ENCODE peak calls at places on chromosome 13, in four cellular contexts. N, Z, L and U are unnamed samples.
A peak's percentile ranks its signal among the peaks of the same experiment; 100 is the strongest.

GRCh38 chr13:80408270-80408669 is 67.3 kb upstream of the SPRY2 start:
- DNase-seq in N (no peak), Z (no peak), L (no peak), U (no peak)

GRCh38 chr13:110047511-110047910 is 259.4 kb downstream of the COL4A1 start:
- DNase-seq in N (peak; percentile 99), Z (peak; percentile 30), L (peak; percentile 81), U (peak; percentile 92)

GRCh38 chr13:33279898-33280549 is 5.5 kb downstream of the STARD13 start:
- DNase-seq in N (peak; percentile 86), Z (no peak), L (no peak), U (no peak)

GRCh38 chr13:47826481-47826880 is 174.6 kb downstream of the SUCLA2 start:
- DNase-seq in N (peak; percentile 17), Z (no peak), L (no peak), U (no peak)

GRCh38 chr13:49303533-49304252 is 56.0 kb downstream of the CDADC1 start:
- DNase-seq in N (no peak), Z (peak; percentile 94), L (no peak), U (no peak)

GRCh38 chr13:99765869-99766268 is 205.7 kb downstream of the ZIC5 start:
- DNase-seq in N (no peak), Z (no peak), L (no peak), U (no peak)

GRCh38 chr13:44726214-44726613 is 150.1 kb upstream of the TSC22D1 start:
- DNase-seq in N (peak; percentile 55), Z (no peak), L (no peak), U (no peak)

GRCh38 chr13:29319451-29319850 is 276.0 kb downstream of the SLC7A1 start:
- DNase-seq in N (no peak), Z (no peak), L (no peak), U (no peak)

GRCh38 chr13:70714993-70715392 is 606.7 kb upstream of the KLHL1 start:
- DNase-seq in N (no peak), Z (no peak), L (no peak), U (no peak)

GRCh38 chr13:94305463-94305862 is 174.0 kb downstream of the DCT start:
- DNase-seq in N (peak; percentile 87), Z (no peak), L (no peak), U (peak; percentile 72)

GRCh38 chr13:66508153-66508909 is 721.8 kb downstream of the PCDH9 start:
- DNase-seq in N (peak; percentile 76), Z (no peak), L (no peak), U (no peak)

GRCh38 chr13:40682449-40683240 is 16.2 kb upstream of the FOXO1 start:
- DNase-seq in N (peak; percentile 39), Z (no peak), L (no peak), U (no peak)

GRCh38 chr13:50678464-50679162 is 164.9 kb downstream of the DLEU7 start:
- DNase-seq in N (peak; percentile 99), Z (peak; percentile 43), L (no peak), U (peak; percentile 33)

GRCh38 chr13:53885997-53886396 is 857.4 kb downstream of the OLFM4 start:
- DNase-seq in N (no peak), Z (no peak), L (no peak), U (no peak)

GRCh38 chr13:54928071-54928470 is 1899.5 kb downstream of the OLFM4 start:
- DNase-seq in N (no peak), Z (no peak), L (no peak), U (no peak)

GRCh38 chr13:28622286-28622685 is 36.6 kb upstream of the POMP start:
- DNase-seq in N (no peak), Z (peak; percentile 57), L (peak; percentile 58), U (no peak)

GRCh38 chr13:110116072-110116487 is 190.9 kb downstream of the COL4A1 start:
- DNase-seq in N (no peak), Z (peak; percentile 81), L (peak; percentile 79), U (no peak)

GRCh38 chr13:51000576-51001260 is 91.1 kb downstream of the RNASEH2B start:
- DNase-seq in N (peak; percentile 80), Z (no peak), L (no peak), U (peak; percentile 86)

GRCh38 chr13:74217816-74218215 is 83.6 kb upstream of the KLF12 start:
- DNase-seq in N (peak; percentile 91), Z (no peak), L (no peak), U (no peak)

GRCh38 chr13:95485045-95485517 is 67.4 kb upstream of the CLDN10 start:
- DNase-seq in N (peak; percentile 58), Z (no peak), L (no peak), U (peak; percentile 19)

GRCh38 chr13:74036373-74036772 is 97.8 kb downstream of the KLF12 start:
- DNase-seq in N (no peak), Z (no peak), L (no peak), U (no peak)

GRCh38 chr13:28494861-28495585 is at the start of gene FLT1:
- DNase-seq in N (peak; percentile 32), Z (peak; percentile 47), L (peak; percentile 73), U (no peak)

DNA sequence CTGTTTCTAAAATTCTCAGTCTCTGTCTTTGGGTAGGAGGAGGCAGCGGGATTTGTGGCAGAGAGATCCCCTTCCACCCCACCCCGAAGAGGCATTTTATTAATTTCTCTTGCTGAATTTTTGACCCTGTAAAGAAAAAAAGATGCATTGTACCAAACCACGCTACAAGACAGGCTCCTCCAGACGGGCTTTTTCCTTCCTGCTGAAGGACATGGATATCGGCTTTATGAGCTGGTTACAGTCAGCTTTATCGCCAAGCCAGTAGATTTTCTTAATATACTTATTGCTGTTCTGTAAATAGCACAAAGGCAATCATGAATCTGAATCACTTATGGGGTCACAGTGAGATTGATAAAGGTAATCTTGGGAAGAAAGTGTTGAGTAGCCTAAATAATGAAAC is 24.5 kb downstream of the MBNL2 start:
- DNase-seq in N (no peak), Z (no peak), L (no peak), U (no peak)
- H3K4me3 ChIP-seq in N (peak overlapping the region; percentile 28), Z (no peak overlapping the region), L (no peak overlapping the region), U (no peak overlapping the region)

GRCh38 chr13:26221721-26222522 is at the start of gene RNF6:
- DNase-seq in N (peak; percentile 100), Z (peak; percentile 100), L (peak; percentile 94), U (peak; percentile 98)
- TF ChIP-seq CTCF in N (no peak), Z (no peak), L (no peak), U (no peak)

GRCh38 chr13:36918246-36919060 is 1.6 kb downstream of the SMAD9 start:
- DNase-seq in N (peak; percentile 47), Z (no peak), L (no peak), U (peak; percentile 19)

GRCh38 chr13:36919833-36920611 is at the start of gene SMAD9:
- DNase-seq in N (peak; percentile 69), Z (peak; percentile 86), L (peak; percentile 69), U (peak; percentile 26)

GRCh38 chr13:36921902-36922301 is 1.9 kb upstream of the SMAD9 start:
- DNase-seq in N (no peak), Z (no peak), L (no peak), U (no peak)

GRCh38 chr13:36920612-36921185 is 661 bp upstream of the SMAD9 start:
- DNase-seq in N (peak; percentile 2), Z (no peak), L (no peak), U (no peak)

DNA sequence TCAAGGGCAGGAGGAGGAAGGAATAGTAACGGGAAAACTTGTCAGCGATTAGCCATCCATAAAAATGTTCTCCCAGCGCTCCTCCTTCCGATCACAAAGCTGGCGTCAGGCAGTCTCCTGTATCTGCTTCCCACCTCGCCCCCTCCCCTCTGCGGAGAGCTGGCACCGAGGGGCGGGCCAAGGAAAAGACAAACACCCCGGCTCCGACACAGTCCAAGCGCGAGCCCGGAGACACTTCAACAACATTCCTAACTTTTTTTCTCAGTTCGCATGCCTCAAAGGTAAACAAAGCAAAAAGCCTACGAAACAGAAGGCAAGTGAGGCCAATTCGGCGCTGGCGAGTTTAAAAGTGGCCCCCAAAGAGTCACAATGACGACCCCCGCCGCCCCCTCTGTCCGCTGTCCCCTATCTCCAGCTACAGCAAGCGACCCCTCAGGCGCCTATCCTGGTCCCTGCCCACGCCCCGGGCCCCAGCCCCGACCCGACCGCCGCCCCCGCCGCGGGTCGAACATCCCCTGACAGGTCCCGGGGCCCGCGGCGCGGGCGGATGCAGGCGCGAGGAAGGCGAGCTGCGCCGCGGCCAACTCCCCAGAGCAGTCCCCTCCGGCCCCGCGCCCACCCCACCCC is 719 bp downstream of the SMAD9 start:
- DNase-seq in N (peak; percentile 37), Z (peak; percentile 56), L (no peak), U (peak; percentile 3)
- H3K4me3 ChIP-seq in N (peak overlapping the region; percentile 56), Z (peak overlapping the region; percentile 67), L (peak overlapping the region; percentile 50), U (peak overlapping the region; percentile 65)

GRCh38 chr13:102940143-102940542 is 94.3 kb downstream of the ERCC5 start:
- DNase-seq in N (no peak), Z (no peak), L (no peak), U (no peak)
- TF ChIP-seq CTCF in N (no peak), Z (no peak), L (no peak), U (no peak)

DNA sequence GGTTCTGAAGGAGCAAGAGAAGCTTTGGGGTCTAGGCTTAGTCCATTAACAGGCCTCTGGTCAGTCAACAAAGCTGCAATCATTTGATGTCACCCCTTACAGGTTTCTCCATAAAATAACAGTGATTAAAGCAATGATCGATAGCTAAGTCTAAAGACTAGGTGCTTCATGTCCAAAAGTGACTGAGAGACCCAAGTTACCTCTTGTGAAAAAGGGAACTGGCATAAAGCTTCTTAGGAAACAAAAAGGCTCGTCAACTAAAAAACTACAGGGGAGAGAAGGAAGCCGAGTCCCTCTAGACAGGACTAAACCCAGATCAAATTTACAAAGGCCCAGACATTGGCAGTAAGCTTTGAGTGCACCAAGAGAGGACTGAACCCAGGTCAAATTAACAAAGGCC is 2.2 kb downstream of the DCUN1D2 start:
- DNase-seq in N (no peak), Z (no peak), L (no peak), U (no peak)
- H3K4me3 ChIP-seq in N (no peak overlapping the region), Z (no peak overlapping the region), L (no peak overlapping the region), U (no peak overlapping the region)

DNA sequence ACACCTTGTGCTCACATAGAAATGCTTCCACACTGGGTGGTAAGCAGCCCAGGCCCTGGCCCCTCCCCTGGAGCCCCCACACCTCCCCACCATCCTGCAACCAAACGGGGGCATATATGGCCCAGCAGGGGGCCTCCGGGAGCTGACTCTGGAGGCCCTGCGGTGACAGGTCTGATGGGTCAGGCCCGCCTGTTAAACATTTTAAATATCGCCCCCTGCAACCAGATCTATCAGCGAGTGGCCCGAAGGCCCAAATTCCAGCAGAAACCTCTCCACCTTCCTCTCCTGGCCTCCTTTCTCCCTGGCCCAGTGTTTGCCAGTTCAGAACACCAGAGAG is 48.0 kb upstream of the KATNAL1 start:
- DNase-seq in N (no peak), Z (no peak), L (no peak), U (no peak)
- TF ChIP-seq CTCF in N (no peak), Z (no peak), L (peak; percentile 44), U (no peak)

GRCh38 chr13:23320926-23321533 is 112.5 kb downstream of the SACS start:
- DNase-seq in N (no peak), Z (no peak), L (no peak), U (no peak)
- H3K4me3 ChIP-seq in N (no peak overlapping the region), Z (no peak overlapping the region), L (no peak overlapping the region), U (no peak overlapping the region)